ENCODE peak calls at places on chromosomes 1 and 21, in ten cellular contexts. P is posterior vena cava, D is hypothalamus, G is NCI-H1436, F is OCI-LY7, H is keratinocyte, X is frontal cortex, I is AG09309, Y is iris pigment epithelial cell, K is T-helper 1 cell. W is an unnamed sample.

GRCh38 chr1:161743231-161743630 is 6.4 kb upstream of the DUSP12 start:
- DNase-seq in I (no peak), Y (peak; percentile 26), P (no peak), F (no peak), D (no peak), H (no peak), K (no peak), G (no peak), X (no peak), W (no peak)

GRCh38 chr1:92317836-92318493 is 19.1 kb downstream of the RPAP2 start:
- DNase-seq in K (peak; percentile 64), G (no peak), P (no peak), F (no peak), X (no peak), D (no peak), H (no peak), Y (peak; percentile 39), I (no peak), W (no peak)

GRCh38 chr1:42957880-42958487 is 684 bp downstream of the SLC2A1 start:
- DNase-seq in H (no peak), D (peak; percentile 66), Y (peak; percentile 62), K (peak; percentile 71), G (peak; percentile 31), I (no peak), F (peak; percentile 80), X (peak; percentile 81), P (peak; percentile 86), W (no peak)

GRCh38 chr1:180020017-180020416 is 65.4 kb downstream of the CEP350 start:
- DNase-seq in H (no peak), P (no peak), D (no peak), X (no peak), F (no peak), G (no peak), K (no peak), I (no peak), Y (no peak), W (no peak)

GRCh38 chr1:109307363-109308021 is 681 bp upstream of the MYBPHL start:
- DNase-seq in H (no peak), Y (no peak), D (peak; percentile 48), F (peak; percentile 71), G (peak; percentile 90), I (no peak), K (no peak), X (no peak), P (no peak), W (no peak)

GRCh38 chr1:10561955-10562354 is 87.2 kb downstream of the PEX14 start:
- DNase-seq in G (no peak), I (no peak), D (no peak), Y (peak; percentile 45), P (no peak), X (no peak), H (no peak), F (no peak), K (peak; percentile 8), W (no peak)

GRCh38 chr1:112524986-112525385 is 16.2 kb downstream of the WNT2B start:
- DNase-seq in P (no peak), D (no peak), I (no peak), F (no peak), K (no peak), G (no peak), Y (no peak), H (no peak), X (no peak), W (no peak)

GRCh38 chr1:88735909-88736308 is 51.8 kb downstream of the PKN2 start:
- DNase-seq in X (no peak), F (no peak), P (no peak), K (no peak), H (no peak), G (no peak), I (no peak), D (no peak), Y (no peak), W (no peak)

GRCh38 chr1:33153650-33154049 is 28.2 kb downstream of the TRIM62 start:
- DNase-seq in H (no peak), P (no peak), G (no peak), K (no peak), Y (no peak), F (no peak), X (no peak), D (no peak), I (no peak), W (no peak)

GRCh38 chr1:226655251-226656163 is 83.6 kb downstream of the ITPKB start:
- DNase-seq in G (no peak), F (peak; percentile 69), D (no peak), H (no peak), K (no peak), I (no peak), X (no peak), P (peak; percentile 72), Y (no peak), W (no peak)

GRCh38 chr21:32184485-32184884 is 94.4 kb downstream of the MIS18A start:
- DNase-seq in I (no peak), K (no peak), G (no peak), H (no peak), Y (no peak), X (no peak), F (no peak), D (no peak), P (no peak), W (no peak)

GRCh38 chr1:248812736-248813425 is 12.8 kb downstream of the SH3BP5L start:
- DNase-seq in P (no peak), G (no peak), I (no peak), H (no peak), D (no peak), Y (no peak), X (no peak), F (no peak), K (no peak), W (no peak)

GRCh38 chr21:31732891-31733520 is 1.1 kb upstream of the SCAF4 start:
- DNase-seq in G (no peak), I (no peak), K (peak; percentile 40), D (no peak), Y (peak; percentile 20), X (no peak), P (no peak), H (no peak), F (peak; percentile 60), W (no peak)

GRCh38 chr1:19773485-19773884 is 26.2 kb downstream of the TMCO4 start:
- DNase-seq in I (no peak), G (no peak), Y (no peak), P (no peak), F (no peak), D (no peak), X (no peak), H (no peak), K (no peak), W (no peak)

GRCh38 chr1:177973585-177973984 is 3.7 kb upstream of the SEC16B start:
- DNase-seq in Y (no peak), K (no peak), G (no peak), P (no peak), D (no peak), I (no peak), X (no peak), F (no peak), H (no peak), W (no peak)

GRCh38 chr1:246067432-246068021 is 439.6 kb downstream of the SMYD3 start:
- DNase-seq in Y (peak; percentile 16), D (no peak), X (no peak), H (no peak), G (no peak), I (peak; percentile 17), K (no peak), P (no peak), F (no peak), W (no peak)

GRCh38 chr1:171898956-171899355 is 57.7 kb downstream of the DNM3 start:
- DNase-seq in F (no peak), I (no peak), Y (no peak), P (no peak), X (peak; percentile 34), G (no peak), K (no peak), H (no peak), D (peak; percentile 88), W (no peak)

GRCh38 chr1:53075206-53075605 is 13.2 kb downstream of the PODN start:
- DNase-seq in P (peak; percentile 54), K (no peak), I (no peak), Y (no peak), X (no peak), F (no peak), G (no peak), D (no peak), H (no peak), W (peak; percentile 51)

GRCh38 chr1:35575401-35575958 is 2.4 kb downstream of the TFAP2E start:
- DNase-seq in X (no peak), I (no peak), P (peak; percentile 67), H (no peak), F (no peak), Y (no peak), G (no peak), K (no peak), D (no peak), W (peak; percentile 45)

GRCh38 chr1:192232859-192233417 is 74.7 kb downstream of the RGS18 start:
- DNase-seq in I (no peak), G (no peak), X (no peak), P (no peak), Y (no peak), F (no peak), K (no peak), D (no peak), H (no peak), W (no peak)

GRCh38 chr1:89918127-89918793 is 76.7 kb upstream of the ZNF326 start:
- DNase-seq in H (no peak), X (no peak), Y (peak; percentile 51), G (no peak), P (no peak), I (no peak), F (no peak), D (no peak), K (no peak), W (no peak)

GRCh38 chr1:201218409-201218808 is 27.8 kb downstream of the IGFN1 start:
- DNase-seq in G (no peak), D (no peak), P (peak; percentile 71), X (no peak), F (no peak), K (no peak), H (no peak), I (no peak), Y (no peak), W (peak; percentile 79)

GRCh38 chr1:20255666-20256065 is 35.0 kb upstream of the VWA5B1 start:
- DNase-seq in H (no peak), G (no peak), I (peak; percentile 13), X (no peak), D (no peak), F (no peak), K (no peak), P (no peak), Y (peak; percentile 32), W (no peak)

GRCh38 chr1:84913025-84913892 is 20.3 kb upstream of the LPAR3 start:
- DNase-seq in I (peak; percentile 53), Y (peak; percentile 61), F (no peak), G (no peak), X (no peak), H (no peak), K (no peak), P (no peak), D (no peak), W (no peak)

GRCh38 chr1:57600424-57600823 is 176.6 kb upstream of the DAB1 start:
- DNase-seq in D (no peak), H (no peak), Y (no peak), I (no peak), F (no peak), X (no peak), G (no peak), P (no peak), K (no peak), W (no peak)

GRCh38 chr1:199311478-199312242 is 672.8 kb downstream of the PTPRC start:
- DNase-seq in G (no peak), D (no peak), I (no peak), X (no peak), Y (no peak), K (no peak), F (no peak), H (no peak), P (no peak), W (no peak)

GRCh38 chr1:174975764-174976163 is 24.0 kb upstream of the CACYBP start:
- DNase-seq in K (no peak), X (no peak), P (no peak), Y (no peak), F (no peak), D (no peak), G (no peak), H (no peak), I (no peak), W (no peak)

GRCh38 chr1:84510668-84511067 is 4.3 kb upstream of the GNG5 start:
- DNase-seq in H (no peak), F (no peak), P (no peak), D (no peak), Y (no peak), X (no peak), I (no peak), G (no peak), K (no peak), W (no peak)